ENCODE peak calls at places on chromosome 16, in seven cellular contexts. T, Z, P, G, Q, V and H are unnamed samples.
A peak's percentile ranks its signal among the peaks of the same experiment; 100 is the strongest.

GRCh38 chr16:10751291-10751697 is 7.7 kb downstream of the NUBP1 start:
- DNase-seq in T (peak; percentile 37), Z (no peak), P (peak; percentile 34), G (no peak), Q (peak; percentile 24), V (no peak), H (no peak)

GRCh38 chr16:9256196-9256595 is 164.8 kb downstream of the HAPSTR1 start:
- DNase-seq in T (no peak), Z (peak; percentile 85), P (peak; percentile 87), G (peak; percentile 58), Q (peak; percentile 12), V (peak; percentile 30), H (no peak)

GRCh38 chr16:14364386-14365199 is 265.5 kb downstream of the PARN start:
- DNase-seq in T (peak; percentile 65), Z (no peak), P (no peak), G (no peak), Q (peak; percentile 99), V (no peak), H (peak; percentile 89)

GRCh38 chr16:83513006-83513755 is 294.6 kb upstream of the HSBP1 start:
- DNase-seq in T (peak; percentile 83), Z (no peak), P (no peak), G (no peak), Q (no peak), V (no peak), H (peak; percentile 89)

GRCh38 chr16:59330030-59330670 is 596.0 kb upstream of the GOT2 start:
- DNase-seq in T (peak; percentile 6), Z (no peak), P (peak; percentile 86), G (no peak), Q (no peak), V (peak; percentile 54), H (peak; percentile 7)

GRCh38 chr16:23729503-23730424 is 16.7 kb upstream of the ERN2 start:
- DNase-seq in T (no peak), Z (peak; percentile 85), P (peak; percentile 79), G (no peak), Q (peak; percentile 27), V (no peak), H (peak; percentile 48)

GRCh38 chr16:11328172-11329079 is 16.8 kb upstream of the RMI2 start:
- DNase-seq in T (peak; percentile 98), Z (peak; percentile 97), P (peak; percentile 99), G (peak; percentile 94), Q (peak; percentile 90), V (peak; percentile 62), H (peak; percentile 97)

GRCh38 chr16:30185683-30186421 is 2.5 kb downstream of the CORO1A start:
- DNase-seq in T (no peak), Z (no peak), P (no peak), G (no peak), Q (no peak), V (no peak), H (no peak)

GRCh38 chr16:49010396-49010795 is 271.2 kb downstream of the CBLN1 start:
- DNase-seq in T (no peak), Z (no peak), P (no peak), G (no peak), Q (no peak), V (no peak), H (no peak)

GRCh38 chr16:71383054-71383773 is 24.7 kb downstream of the CALB2 start:
- DNase-seq in T (no peak), Z (peak; percentile 45), P (peak; percentile 84), G (no peak), Q (peak; percentile 65), V (peak; percentile 21), H (peak; percentile 5)

GRCh38 chr16:19001788-19002187 is 18.1 kb downstream of the TMC7 start:
- DNase-seq in T (peak; percentile 41), Z (no peak), P (no peak), G (no peak), Q (no peak), V (no peak), H (peak; percentile 46)

GRCh38 chr16:32116080-32116479 is 137.0 kb upstream of the TP53TG3D start:
- DNase-seq in T (no peak), Z (no peak), P (no peak), G (no peak), Q (no peak), V (no peak), H (no peak)

GRCh38 chr16:81492307-81492706 is 47.7 kb downstream of the CMIP start:
- DNase-seq in T (no peak), Z (no peak), P (no peak), G (no peak), Q (no peak), V (peak; percentile 31), H (no peak)

GRCh38 chr16:48831081-48831722 is 221.2 kb upstream of the N4BP1 start:
- DNase-seq in T (no peak), Z (peak; percentile 63), P (peak; percentile 70), G (no peak), Q (peak; percentile 5), V (no peak), H (no peak)

GRCh38 chr16:15502041-15502725 is 67.8 kb downstream of the BMERB1 start:
- DNase-seq in T (peak; percentile 97), Z (no peak), P (peak; percentile 92), G (no peak), Q (no peak), V (no peak), H (peak; percentile 96)

GRCh38 chr16:82783933-82784566 is 157.3 kb downstream of the CDH13 start:
- DNase-seq in T (no peak), Z (no peak), P (no peak), G (no peak), Q (no peak), V (no peak), H (no peak)

GRCh38 chr16:58655215-58655596 is 25.6 kb upstream of the CNOT1 start:
- DNase-seq in T (no peak), Z (no peak), P (no peak), G (no peak), Q (no peak), V (no peak), H (no peak)

GRCh38 chr16:58116529-58116928 is 12.7 kb downstream of the CFAP20 start:
- DNase-seq in T (no peak), Z (no peak), P (no peak), G (no peak), Q (no peak), V (no peak), H (no peak)

GRCh38 chr16:86682219-86682904 is 104.0 kb downstream of the FOXL1 start:
- DNase-seq in T (no peak), Z (no peak), P (no peak), G (no peak), Q (no peak), V (no peak), H (no peak)

GRCh38 chr16:86681440-86681838 is 103.1 kb downstream of the FOXL1 start:
- DNase-seq in T (no peak), Z (no peak), P (no peak), G (no peak), Q (no peak), V (no peak), H (no peak)

GRCh38 chr16:86680137-86680536 is 101.8 kb downstream of the FOXL1 start:
- DNase-seq in T (peak; percentile 75), Z (no peak), P (no peak), G (no peak), Q (no peak), V (no peak), H (peak; percentile 85)

GRCh38 chr16:86679490-86679889 is 101.1 kb downstream of the FOXL1 start:
- DNase-seq in T (no peak), Z (no peak), P (no peak), G (no peak), Q (no peak), V (no peak), H (no peak)

GRCh38 chr16:86680661-86681439 is 102.5 kb downstream of the FOXL1 start:
- DNase-seq in T (no peak), Z (no peak), P (no peak), G (no peak), Q (no peak), V (no peak), H (no peak)
- H3K23ac ChIP-seq in T (no peak overlapping the region), Z (no peak overlapping the region), P (no peak overlapping the region), G (no peak overlapping the region), Q (no peak overlapping the region), V (no peak overlapping the region), H (no peak overlapping the region)

DNA sequence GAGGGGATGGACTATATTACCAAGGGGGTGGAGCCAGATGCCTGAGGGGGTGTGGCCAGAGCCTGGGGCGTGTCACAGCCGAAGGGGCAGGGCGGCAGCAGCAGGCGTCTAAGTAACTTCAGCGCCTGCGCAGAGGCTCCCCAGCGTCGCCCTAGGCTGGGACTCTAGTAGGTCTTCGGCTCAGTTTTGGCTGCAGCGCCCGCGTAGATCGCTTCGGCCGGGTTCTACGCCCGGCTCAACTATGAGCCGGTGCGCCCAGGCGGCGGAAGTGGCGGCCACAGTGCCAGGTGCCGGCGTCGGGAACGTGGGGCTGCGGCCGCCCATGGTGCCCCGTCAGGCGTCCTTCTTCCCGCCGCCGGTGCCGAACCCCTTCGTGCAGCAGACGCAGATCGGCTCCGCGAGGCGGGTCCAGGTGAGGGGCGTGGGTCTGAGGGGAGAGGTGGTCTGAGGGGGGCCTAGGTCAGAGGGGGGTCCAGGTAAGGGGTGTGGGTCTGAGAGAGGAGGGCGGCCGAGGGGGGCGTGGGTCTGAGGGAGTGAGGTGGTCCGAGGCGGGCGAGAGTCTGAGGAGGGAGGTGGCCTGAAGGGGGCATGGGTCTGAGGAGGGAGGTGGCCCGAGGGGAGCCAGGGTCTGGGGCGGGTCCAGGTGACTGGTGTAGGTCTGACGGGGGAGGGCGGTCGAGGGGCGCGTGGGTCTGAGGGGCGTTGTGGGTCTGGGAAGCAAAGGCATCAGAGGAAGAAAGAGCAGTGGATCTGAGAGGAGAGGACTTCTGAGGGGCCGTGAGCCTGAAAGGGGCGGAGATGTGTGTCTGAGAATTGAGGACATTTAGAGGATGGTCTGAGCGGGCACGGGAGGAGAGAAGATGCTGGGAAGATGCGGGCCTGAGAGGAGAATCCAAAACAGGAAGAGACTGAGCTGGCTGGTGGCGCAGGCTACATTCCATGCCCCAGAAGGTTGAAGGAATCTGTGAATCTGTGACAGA is at the start of gene LPCAT2:
- DNase-seq in T (peak; percentile 88), Z (peak; percentile 93), P (peak; percentile 96), G (peak; percentile 82), Q (peak; percentile 97), V (peak; percentile 76), H (peak; percentile 84)
- H3K23ac ChIP-seq in T (no peak within 1 kb of the TSS), Z (no peak within 1 kb of the TSS), P (no peak within 1 kb of the TSS), G (no peak within 1 kb of the TSS), Q (no peak within 1 kb of the TSS), V (peak within 1 kb of the TSS; percentile 93), H (peak within 1 kb of the TSS; percentile 71)

DNA sequence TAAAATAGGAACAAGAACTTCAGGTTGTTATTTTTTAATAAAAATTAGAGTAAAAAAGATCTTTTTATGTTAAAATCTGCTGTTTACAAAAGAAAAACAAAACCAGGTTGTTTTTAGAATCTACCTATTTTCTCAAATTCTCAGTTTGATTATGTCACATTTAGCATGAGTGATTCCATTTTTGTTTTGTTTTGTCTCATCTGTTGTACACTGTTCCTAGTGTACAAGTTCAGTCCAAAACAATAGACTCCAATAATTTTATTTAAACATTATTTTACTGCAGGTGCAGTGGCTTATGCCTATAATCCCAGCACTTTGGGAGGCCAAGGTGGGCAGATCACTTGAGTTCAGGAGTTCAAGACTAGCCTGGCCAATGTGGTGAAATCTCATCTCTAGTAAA is 2142.7 kb downstream of the TP53TG3F start:
- DNase-seq in T (no peak), Z (no peak), P (no peak), G (no peak), Q (no peak), V (no peak), H (no peak)
- H3K23ac ChIP-seq in T (no peak overlapping the region), Z (no peak overlapping the region), P (no peak overlapping the region), G (no peak overlapping the region), Q (no peak overlapping the region), V (no peak overlapping the region), H (no peak overlapping the region)

DNA sequence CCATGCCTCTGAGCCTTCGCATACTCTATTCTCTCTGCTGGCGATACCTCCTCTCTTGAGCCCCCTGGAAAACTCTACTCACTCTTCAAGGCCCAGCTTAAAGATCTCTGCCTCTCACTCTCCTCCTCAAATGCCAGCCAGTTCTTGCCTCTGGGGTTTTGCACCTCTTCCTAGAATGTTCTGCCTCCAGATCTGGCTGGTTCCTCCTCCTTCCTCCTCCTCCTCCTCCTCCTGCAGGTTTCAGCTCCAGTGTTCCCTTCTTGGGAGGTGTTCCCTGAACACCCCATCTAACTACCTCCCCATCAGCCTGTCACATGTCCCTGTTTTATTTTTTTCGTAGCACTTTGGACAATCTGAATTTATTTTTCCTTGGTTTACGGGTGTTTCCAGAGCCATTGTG is 35.1 kb upstream of the SBK1 start:
- DNase-seq in T (no peak), Z (no peak), P (no peak), G (no peak), Q (no peak), V (no peak), H (no peak)
- H3K23ac ChIP-seq in T (no peak overlapping the region), Z (no peak overlapping the region), P (no peak overlapping the region), G (no peak overlapping the region), Q (no peak overlapping the region), V (peak overlapping the region; percentile 77), H (no peak overlapping the region)